ENCODE peak calls at places on chromosomes 13 and 19, in five cellular contexts. X is AG04449, L is mesendoderm, M is mucosa of descending colon, H is fibroblast of lung. S is an unnamed sample.
A peak's percentile ranks its signal among the peaks of the same experiment; 100 is the strongest.

GRCh38 chr19:37931941-37932655 is 25.1 kb downstream of the SIPA1L3 start:
- DNase-seq in X (no peak), L (peak; percentile 87), M (peak; percentile 93), H (peak; percentile 66), S (peak; percentile 38)

GRCh38 chr13:68304287-68304893 is 1074.3 kb upstream of the PCDH9 start:
- DNase-seq in X (no peak), L (peak; percentile 38), M (no peak), H (peak; percentile 39), S (no peak)

GRCh38 chr19:10780368-10780767 is 55.6 kb downstream of the TMED1 start:
- DNase-seq in X (no peak), L (no peak), M (no peak), H (peak; percentile 72), S (no peak)

GRCh38 chr19:29667941-29668340 is 2.7 kb downstream of the PLEKHF1 start:
- DNase-seq in X (no peak), L (no peak), M (peak; percentile 82), H (no peak), S (no peak)

GRCh38 chr19:11745871-11746270 is 7.1 kb upstream of the ZNF823 start:
- DNase-seq in X (no peak), L (no peak), M (no peak), H (no peak), S (no peak)

GRCh38 chr19:33463194-33463593 is 58.4 kb downstream of the PEPD start:
- DNase-seq in X (no peak), L (no peak), M (no peak), H (no peak), S (no peak)

GRCh38 chr13:100491164-100491847 is 97.3 kb downstream of the GGACT start:
- DNase-seq in X (no peak), L (no peak), M (no peak), H (peak; percentile 89), S (no peak)

GRCh38 chr19:54287456-54287855 is 6.5 kb upstream of the LILRB2 start:
- DNase-seq in X (peak; percentile 47), L (no peak), M (no peak), H (peak; percentile 9), S (no peak)

GRCh38 chr19:5686647-5687359 is 3.3 kb upstream of the RPL36 start:
- DNase-seq in X (peak; percentile 24), L (peak; percentile 96), M (peak; percentile 99), H (peak; percentile 92), S (peak; percentile 74)

GRCh38 chr19:41325947-41326706 is 16.2 kb downstream of the CCDC97 start:
- DNase-seq in X (peak; percentile 79), L (no peak), M (peak; percentile 68), H (peak; percentile 40), S (no peak)
- H3K4me3 ChIP-seq in X (peak overlapping the region; percentile 30), L (no peak overlapping the region), M (no peak overlapping the region), H (no peak overlapping the region), S (peak overlapping the region; percentile 12)

GRCh38 chr13:36436811-36437210 is 4.5 kb downstream of the CCNA1 start:
- DNase-seq in X (no peak), L (no peak), M (no peak), H (no peak), S (no peak)

GRCh38 chr13:36431204-36432105 is 840 bp upstream of the CCNA1 start:
- DNase-seq in X (no peak), L (peak; percentile 15), M (peak; percentile 46), H (no peak), S (no peak)

GRCh38 chr13:36428083-36428482 is 4.2 kb upstream of the CCNA1 start:
- DNase-seq in X (no peak), L (no peak), M (no peak), H (no peak), S (no peak)

GRCh38 chr13:36430247-36431203 is 1.8 kb upstream of the CCNA1 start:
- DNase-seq in X (no peak), L (peak; percentile 59), M (no peak), H (no peak), S (no peak)

GRCh38 chr13:36432106-36432544 is at the start of gene CCNA1:
- DNase-seq in X (no peak), L (peak; percentile 75), M (peak; percentile 54), H (no peak), S (no peak)
- H3K4me3 ChIP-seq in X (peak within 1 kb of the TSS; percentile 37), L (peak within 1 kb of the TSS; percentile 17), M (no peak within 1 kb of the TSS), H (peak within 1 kb of the TSS; percentile 45), S (peak within 1 kb of the TSS; percentile 41)

DNA sequence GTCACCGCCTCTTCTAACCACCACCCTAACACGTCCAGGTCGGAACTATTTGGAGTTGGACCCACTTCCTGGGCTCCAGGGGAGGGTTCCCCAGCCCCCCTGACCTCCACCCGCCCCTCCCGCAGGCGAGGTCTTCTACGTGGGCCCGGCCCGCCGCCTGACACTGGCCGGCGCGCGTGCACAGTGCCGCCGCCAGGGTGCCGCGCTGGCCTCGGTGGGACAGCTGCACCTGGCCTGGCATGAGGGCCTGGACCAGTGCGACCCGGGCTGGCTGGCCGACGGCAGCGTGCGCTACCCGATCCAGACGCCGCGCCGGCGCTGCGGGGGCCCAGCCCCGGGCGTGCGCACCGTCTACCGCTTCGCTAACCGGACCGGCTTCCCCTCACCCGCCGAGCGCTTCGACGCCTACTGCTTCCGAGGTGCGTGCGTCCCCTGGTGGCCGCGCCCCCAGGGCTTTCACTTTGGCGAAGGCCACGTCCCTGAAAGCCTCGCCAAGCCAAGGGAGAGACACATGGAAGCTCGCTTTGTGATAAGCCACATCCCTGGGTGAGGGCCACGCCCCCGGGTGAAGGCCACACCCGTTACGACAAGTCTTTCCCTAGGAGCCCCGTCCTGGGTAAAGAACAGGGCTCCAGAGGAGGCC is 13.2 kb downstream of the NCAN start:
- DNase-seq in X (no peak), L (peak; percentile 94), M (peak; percentile 82), H (peak; percentile 59), S (peak; percentile 4)
- H3K4me3 ChIP-seq in X (peak overlapping the region; percentile 33), L (no peak overlapping the region), M (no peak overlapping the region), H (no peak overlapping the region), S (peak overlapping the region; percentile 25)

GRCh38 chr13:52011690-52012511 is at the start of gene ALG11:
- DNase-seq in X (peak; percentile 79), L (peak; percentile 99), M (peak; percentile 99), H (peak; percentile 97), S (peak; percentile 93)

GRCh38 chr13:52006491-52007245 is 4.6 kb downstream of the ATP7B start:
- DNase-seq in X (no peak), L (no peak), M (no peak), H (no peak), S (no peak)

GRCh38 chr13:52012512-52012836 is 276 bp downstream of the ALG11 start:
- DNase-seq in X (no peak), L (no peak), M (no peak), H (no peak), S (no peak)

GRCh38 chr13:52010890-52011689 is at the start of gene ATP7B:
- DNase-seq in X (no peak), L (peak; percentile 63), M (no peak), H (no peak), S (no peak)

GRCh38 chr13:52009985-52010384 is 1.3 kb downstream of the ATP7B start:
- DNase-seq in X (no peak), L (no peak), M (no peak), H (no peak), S (no peak)
- H3K4me3 ChIP-seq in X (no peak overlapping the region), L (no peak overlapping the region), M (no peak overlapping the region), H (no peak overlapping the region), S (no peak overlapping the region)

GRCh38 chr13:48595330-48596127 is 58.2 kb upstream of the CYSLTR2 start:
- DNase-seq in X (no peak), L (peak; percentile 91), M (no peak), H (peak; percentile 82), S (peak; percentile 26)
- H3K4me3 ChIP-seq in X (no peak overlapping the region), L (no peak overlapping the region), M (no peak overlapping the region), H (no peak overlapping the region), S (no peak overlapping the region)

DNA sequence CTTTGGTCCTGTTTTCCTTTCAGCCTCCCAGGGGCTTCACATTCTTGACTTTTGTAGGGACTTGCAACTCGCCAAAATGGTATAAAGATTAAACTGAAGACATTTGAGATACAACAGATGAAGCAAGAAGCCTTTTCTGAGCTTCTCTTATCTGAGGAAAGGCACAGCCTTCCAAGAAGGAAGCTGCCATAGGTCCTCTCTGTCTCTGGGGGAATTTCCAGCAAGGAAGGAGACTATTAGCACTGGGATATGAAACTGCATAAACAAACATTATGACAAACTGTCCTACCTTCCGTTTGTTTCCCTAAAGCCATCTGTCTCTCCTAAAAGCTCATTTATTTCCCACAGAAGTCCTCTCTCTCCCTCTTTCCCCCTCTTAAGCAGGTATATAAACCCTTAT is 39.3 kb downstream of the TGDS start:
- DNase-seq in X (no peak), L (no peak), M (no peak), H (no peak), S (no peak)
- H3K4me3 ChIP-seq in X (no peak overlapping the region), L (no peak overlapping the region), M (no peak overlapping the region), H (no peak overlapping the region), S (no peak overlapping the region)

DNA sequence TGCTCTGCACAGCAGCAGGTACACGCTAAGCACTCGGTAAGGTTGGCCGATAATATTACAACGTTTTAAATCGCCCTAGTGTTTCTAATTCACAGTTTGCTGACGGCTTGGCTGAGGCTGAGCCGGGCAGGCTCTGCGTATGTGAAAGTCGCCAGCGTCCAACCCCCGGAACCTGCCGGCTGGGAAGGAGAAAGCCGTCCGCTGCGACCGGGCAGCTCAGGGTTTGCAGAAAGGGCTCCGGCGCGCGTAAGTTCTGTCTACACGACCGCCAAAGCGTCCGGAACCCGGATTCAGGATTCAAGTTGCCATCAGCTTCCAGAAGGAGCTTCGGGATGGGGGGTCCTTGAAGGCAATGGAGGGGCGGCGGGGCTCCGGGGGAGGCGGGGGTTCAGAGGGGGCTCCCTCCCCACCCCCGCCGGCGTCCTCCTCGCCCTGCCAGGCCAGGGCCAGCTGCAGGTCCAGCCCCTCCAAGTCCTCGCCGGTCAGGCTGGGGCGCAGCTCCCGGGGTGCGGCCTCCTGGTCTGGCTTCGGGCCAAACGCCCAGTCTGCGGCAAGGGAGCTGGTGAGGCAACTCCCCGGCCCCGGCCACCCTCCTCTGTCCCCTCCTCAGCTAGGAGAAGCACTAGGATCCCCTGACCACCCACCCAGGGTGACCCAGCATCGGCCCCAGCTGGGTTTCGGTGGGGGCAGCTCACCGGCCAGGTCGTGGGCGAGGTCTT is 575 bp downstream of the SMIM44 start:
- DNase-seq in X (no peak), L (no peak), M (peak; percentile 84), H (no peak), S (no peak)
- H3K4me3 ChIP-seq in X (no peak overlapping the region), L (no peak overlapping the region), M (peak overlapping the region; percentile 6), H (no peak overlapping the region), S (no peak overlapping the region)

GRCh38 chr19:1222394-1222793 is 15.4 kb downstream of the CBARP start:
- DNase-seq in X (no peak), L (no peak), M (no peak), H (no peak), S (no peak)

GRCh38 chr19:1224047-1224825 is 13.6 kb downstream of the CBARP start:
- DNase-seq in X (no peak), L (no peak), M (no peak), H (no peak), S (no peak)

GRCh38 chr19:1224847-1225246 is 13.0 kb downstream of the CBARP start:
- DNase-seq in X (no peak), L (no peak), M (no peak), H (no peak), S (no peak)

GRCh38 chr19:1221904-1222255 is 15.9 kb downstream of the CBARP start:
- DNase-seq in X (no peak), L (no peak), M (no peak), H (no peak), S (no peak)

GRCh38 chr19:1223018-1223855 is 14.6 kb downstream of the CBARP start:
- DNase-seq in X (no peak), L (peak; percentile 74), M (no peak), H (no peak), S (no peak)
- H3K4me3 ChIP-seq in X (no peak overlapping the region), L (no peak overlapping the region), M (no peak overlapping the region), H (no peak overlapping the region), S (no peak overlapping the region)